ENCODE peak calls at places on chromosomes 13 and 19, in four cellular contexts. D, P, K and Q are unnamed samples.

GRCh38 chr19:4505570-4506448 is 12.5 kb downstream of the PLIN4 start:
- DNase-seq in D (no peak), P (no peak), K (no peak), Q (no peak)

GRCh38 chr13:49777746-49778614 is 14.5 kb downstream of the KPNA3 start:
- DNase-seq in D (no peak), P (no peak), K (no peak), Q (no peak)

GRCh38 chr13:29182216-29182615 is 362.1 kb downstream of the MTUS2 start:
- DNase-seq in D (no peak), P (no peak), K (no peak), Q (no peak)

GRCh38 chr13:101739382-101740178 is 287.1 kb downstream of the ITGBL1 start:
- DNase-seq in D (no peak), P (no peak), K (no peak), Q (no peak)

GRCh38 chr13:24984134-24984533 is 111.8 kb upstream of the PABPC3 start:
- DNase-seq in D (no peak), P (no peak), K (no peak), Q (no peak)

GRCh38 chr13:75440100-75440499 is 41.9 kb downstream of the TBC1D4 start:
- DNase-seq in D (no peak), P (no peak), K (no peak), Q (no peak)

GRCh38 chr13:100811431-100811830 is 136.8 kb upstream of the TMTC4 start:
- DNase-seq in D (no peak), P (no peak), K (no peak), Q (no peak)

GRCh38 chr19:47305309-47305751 is 4.3 kb upstream of the C5AR1 start:
- DNase-seq in D (no peak), P (peak), K (peak), Q (peak)

GRCh38 chr13:92538164-92538563 is 688.4 kb upstream of the GPC6 start:
- DNase-seq in D (no peak), P (no peak), K (no peak), Q (no peak)

GRCh38 chr19:11246941-11247340 is 7.5 kb downstream of the ANGPTL8 start:
- DNase-seq in D (no peak), P (no peak), K (no peak), Q (no peak)

GRCh38 chr13:31978021-31978420 is 53.6 kb upstream of the FRY start:
- DNase-seq in D (no peak), P (no peak), K (no peak), Q (no peak)

GRCh38 chr13:91537376-91537775 is 139.0 kb downstream of the GPC5 start:
- DNase-seq in D (no peak), P (no peak), K (no peak), Q (no peak)

GRCh38 chr19:19643158-19644053 is at the start of gene GMIP:
- DNase-seq in D (no peak), P (peak), K (peak), Q (peak)

GRCh38 chr19:31378404-31378803 is 29.2 kb upstream of the TSHZ3 start:
- DNase-seq in D (peak), P (peak), K (peak), Q (no peak)

GRCh38 chr19:45641274-45642105 is 2.3 kb upstream of the EML2 start:
- DNase-seq in D (peak), P (peak), K (peak), Q (peak)

GRCh38 chr19:29483944-29484581 is 41.7 kb upstream of the VSTM2B start:
- DNase-seq in D (no peak), P (no peak), K (no peak), Q (peak)

GRCh38 chr19:52494518-52494917 is 33.0 kb upstream of the ZNF808 start:
- DNase-seq in D (no peak), P (no peak), K (no peak), Q (no peak)

GRCh38 chr19:49073514-49074378 is 1.2 kb upstream of the KCNA7 start:
- DNase-seq in D (no peak), P (no peak), K (no peak), Q (no peak)

GRCh38 chr13:48644141-48644540 is 9.6 kb upstream of the CYSLTR2 start:
- DNase-seq in D (no peak), P (no peak), K (no peak), Q (no peak)

GRCh38 chr13:97435794-97436193 is 1.8 kb downstream of the RAP2A start:
- DNase-seq in D (no peak), P (no peak), K (no peak), Q (no peak)

GRCh38 chr19:35462476-35462953 is 14.5 kb downstream of the FFAR2 start:
- DNase-seq in D (no peak), P (no peak), K (no peak), Q (no peak)

GRCh38 chr19:21748088-21748487 is 19.3 kb downstream of the ZNF100 start:
- DNase-seq in D (no peak), P (no peak), K (no peak), Q (no peak)

GRCh38 chr13:106566682-106567420 is 1.1 kb downstream of the ARGLU1 start:
- DNase-seq in D (no peak), P (peak), K (peak), Q (no peak)

GRCh38 chr13:76856141-76856571 is 30.0 kb downstream of the KCTD12 start:
- DNase-seq in D (no peak), P (no peak), K (no peak), Q (no peak)

GRCh38 chr13:75908137-75908536 is 272.0 kb downstream of the LMO7 start:
- DNase-seq in D (no peak), P (no peak), K (no peak), Q (peak)

GRCh38 chr19:10661946-10662345 is 7.8 kb downstream of the ILF3 start:
- DNase-seq in D (no peak), P (no peak), K (no peak), Q (no peak)

GRCh38 chr13:75149781-75150180 is 332.2 kb downstream of the TBC1D4 start:
- DNase-seq in D (no peak), P (no peak), K (no peak), Q (no peak)

GRCh38 chr19:1316466-1316865 is 30.8 kb downstream of the EFNA2 start:
- DNase-seq in D (no peak), P (no peak), K (no peak), Q (no peak)

GRCh38 chr13:110525328-110526319 is 35.9 kb downstream of the RAB20 start:
- DNase-seq in D (no peak), P (no peak), K (no peak), Q (peak)

GRCh38 chr13:110521946-110522345 is 39.6 kb downstream of the RAB20 start:
- DNase-seq in D (no peak), P (peak), K (no peak), Q (no peak)

GRCh38 chr13:110523180-110523579 is 38.3 kb downstream of the RAB20 start:
- DNase-seq in D (no peak), P (no peak), K (no peak), Q (no peak)

GRCh38 chr13:110524484-110525254 is 36.9 kb downstream of the RAB20 start:
- DNase-seq in D (no peak), P (no peak), K (no peak), Q (peak)

GRCh38 chr13:110523838-110524237 is 37.7 kb downstream of the RAB20 start:
- DNase-seq in D (no peak), P (no peak), K (no peak), Q (no peak)
- H3K27ac ChIP-seq in D (no peak), P (peak), K (no peak), Q (peak)

DNA sequence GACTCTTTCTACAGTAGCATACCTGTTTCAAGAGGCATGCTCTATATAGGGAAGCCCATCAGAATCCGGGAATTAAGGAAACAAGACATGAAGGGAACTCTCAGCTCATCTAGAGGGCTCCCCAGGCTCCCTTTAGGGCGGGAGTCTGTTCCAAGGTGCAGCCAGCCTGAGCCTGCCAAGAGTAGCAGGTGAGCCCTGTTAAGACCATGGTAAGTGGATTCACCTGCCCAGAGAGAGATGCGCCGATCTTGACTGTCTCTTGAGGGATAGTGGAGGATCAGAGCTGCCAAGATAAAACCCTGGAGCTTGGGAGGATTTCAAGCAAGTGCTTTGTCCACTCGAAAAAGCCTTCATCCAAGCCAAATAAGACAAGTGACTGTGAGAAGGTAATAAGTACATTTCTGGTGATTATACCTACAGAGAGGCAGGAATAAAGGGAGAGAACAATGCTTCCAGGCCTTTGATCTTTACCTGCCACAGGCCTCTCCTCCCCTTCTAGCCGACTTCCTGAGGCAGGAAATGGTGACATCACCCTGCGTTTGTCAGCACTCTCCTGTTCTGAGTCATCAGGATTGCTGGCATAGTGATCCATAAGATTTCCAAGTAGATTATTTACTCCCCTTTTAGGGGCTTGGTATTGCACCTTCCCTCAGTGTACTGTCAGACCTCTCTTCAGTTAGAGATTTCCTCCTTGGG is 31.5 kb downstream of the KLF5 start:
- DNase-seq in D (peak), P (no peak), K (no peak), Q (no peak)
- H3K27ac ChIP-seq in D (no peak), P (no peak), K (no peak), Q (no peak)

GRCh38 chr19:37977391-37977790 is 70.4 kb downstream of the SIPA1L3 start:
- DNase-seq in D (no peak), P (no peak), K (no peak), Q (peak)
- H3K27ac ChIP-seq in D (no peak), P (no peak), K (no peak), Q (no peak)

DNA sequence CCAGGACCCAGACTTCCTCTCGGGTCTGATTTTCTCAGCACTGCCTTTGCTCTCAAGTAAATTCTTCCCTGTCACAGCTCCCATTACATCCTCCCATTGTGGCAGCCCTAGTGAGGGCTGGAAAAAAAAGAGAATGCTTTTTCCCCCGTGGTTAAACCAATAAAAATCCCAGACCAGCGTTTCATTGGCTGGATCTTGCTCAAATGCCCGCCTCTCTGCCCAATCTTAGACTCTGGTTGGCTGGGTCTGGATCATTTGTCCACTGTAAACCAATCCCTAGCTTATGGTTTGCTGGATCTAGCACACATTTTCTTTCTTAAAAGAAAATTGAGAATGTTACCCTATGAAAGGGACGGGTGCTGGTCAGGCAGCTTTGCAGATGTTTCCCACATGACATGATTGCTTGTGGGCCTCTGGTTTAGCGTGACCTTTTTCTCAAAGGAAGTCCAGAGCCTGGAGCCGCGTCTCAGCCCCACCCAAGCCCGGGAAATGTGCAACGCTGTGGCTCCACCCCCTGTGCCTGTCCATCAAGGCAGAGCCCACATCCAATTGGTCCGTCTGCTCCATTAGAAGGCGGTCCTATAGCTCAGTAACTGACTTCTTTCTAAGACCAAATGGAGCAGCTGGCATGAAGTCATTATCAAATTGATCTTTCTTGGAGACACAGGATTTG is 2.8 kb upstream of the MCEMP1 start:
- DNase-seq in D (no peak), P (peak), K (no peak), Q (peak)
- H3K27ac ChIP-seq in D (no peak), P (no peak), K (no peak), Q (no peak)

DNA sequence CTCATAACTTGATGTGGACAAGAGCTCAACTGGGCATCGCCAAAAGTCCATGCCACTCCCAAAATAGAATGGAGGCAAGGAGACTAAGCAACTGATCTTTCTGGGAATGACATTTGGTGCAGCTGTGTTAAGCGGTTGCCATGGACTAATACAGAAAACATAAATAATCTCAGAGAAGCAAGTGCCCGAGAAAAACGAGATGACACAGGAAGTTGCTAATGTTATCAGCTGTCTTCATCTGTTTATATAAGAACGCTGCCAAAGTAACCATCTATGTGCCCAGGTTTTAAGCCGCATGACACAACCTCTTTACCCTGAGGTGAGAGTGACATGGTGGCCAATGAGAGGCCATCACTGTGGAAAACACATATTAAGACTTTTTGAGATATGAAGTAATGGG is 54.9 kb upstream of the SACS start:
- DNase-seq in D (no peak), P (no peak), K (no peak), Q (no peak)
- H3K27ac ChIP-seq in D (no peak), P (no peak), K (no peak), Q (no peak)

DNA sequence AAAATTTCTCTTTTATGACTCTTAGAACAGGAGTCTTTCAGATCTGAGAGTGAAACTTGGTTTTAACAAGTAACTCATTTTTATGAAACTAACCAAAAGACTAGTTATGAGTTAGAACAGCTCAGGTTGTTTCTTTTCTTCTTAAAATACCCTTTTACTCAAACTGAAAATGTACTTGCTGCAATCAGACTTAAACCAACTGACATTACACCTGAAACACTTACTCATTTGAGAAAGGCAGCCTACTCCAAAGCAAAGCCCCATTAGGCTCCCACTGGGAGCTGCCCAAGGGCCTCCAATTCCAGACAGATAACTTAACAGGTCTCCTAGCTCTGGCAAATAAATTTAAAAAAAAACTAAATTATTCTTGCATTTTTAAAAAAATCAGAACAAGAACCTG is 3.6 kb downstream of the FOXO1 start:
- DNase-seq in D (no peak), P (no peak), K (no peak), Q (no peak)
- H3K27ac ChIP-seq in D (no peak), P (peak), K (peak), Q (no peak)